ENCODE peak calls at places on chromosomes 12 and 14, in ten cellular contexts. N, I, B, Y, U, C, S, K, X and L are unnamed samples.

GRCh38 chr14:74846968-74847549 is 28.9 kb downstream of the PROX2 start:
- DNase-seq in N (no peak), I (no peak), B (no peak), Y (no peak), U (no peak), C (no peak), S (peak), K (no peak), X (no peak), L (no peak)

GRCh38 chr14:94000986-94001385 is 3.9 kb downstream of the CCDC197 start:
- DNase-seq in N (no peak), I (no peak), B (no peak), Y (no peak), U (no peak), C (no peak), S (no peak), K (no peak), X (no peak), L (no peak)

GRCh38 chr12:67413577-67413976 is 144.4 kb downstream of the CAND1 start:
- DNase-seq in N (no peak), I (no peak), B (no peak), Y (no peak), U (no peak), C (no peak), S (peak), K (no peak), X (no peak), L (no peak)

GRCh38 chr14:104087505-104087904 is 2.0 kb downstream of the ASPG start:
- DNase-seq in N (peak), I (no peak), B (no peak), Y (no peak), U (no peak), C (no peak), S (no peak), K (no peak), X (no peak), L (no peak)

GRCh38 chr12:53223391-53224267 is 8.4 kb downstream of the RARG start:
- DNase-seq in N (no peak), I (no peak), B (no peak), Y (no peak), U (no peak), C (no peak), S (no peak), K (no peak), X (no peak), L (no peak)

GRCh38 chr12:25552681-25553080 is 402 bp downstream of the LMNTD1 start:
- DNase-seq in N (no peak), I (no peak), B (no peak), Y (no peak), U (no peak), C (peak), S (no peak), K (no peak), X (no peak), L (no peak)

GRCh38 chr12:15684896-15685658 is 104.1 kb downstream of the EPS8 start:
- DNase-seq in N (no peak), I (no peak), B (no peak), Y (no peak), U (no peak), C (no peak), S (no peak), K (no peak), X (no peak), L (no peak)

GRCh38 chr12:12562016-12562483 is 613 bp downstream of the DUSP16 start:
- DNase-seq in N (peak), I (peak), B (peak), Y (no peak), U (no peak), C (no peak), S (no peak), K (no peak), X (no peak), L (no peak)

GRCh38 chr14:34050606-34051005 is 99.7 kb upstream of the EGLN3 start:
- DNase-seq in N (no peak), I (no peak), B (no peak), Y (no peak), U (no peak), C (no peak), S (no peak), K (no peak), X (no peak), L (no peak)

GRCh38 chr12:52648012-52648550 is 3.9 kb downstream of the KRT2 start:
- DNase-seq in N (no peak), I (no peak), B (no peak), Y (no peak), U (no peak), C (no peak), S (no peak), K (no peak), X (no peak), L (no peak)

GRCh38 chr14:49879683-49880204 is 13.1 kb upstream of the ARF6 start:
- DNase-seq in N (peak), I (no peak), B (no peak), Y (peak), U (peak), C (no peak), S (peak), K (peak), X (no peak), L (no peak)

GRCh38 chr14:100523536-100524025 is 63.6 kb downstream of the BEGAIN start:
- DNase-seq in N (no peak), I (no peak), B (no peak), Y (no peak), U (no peak), C (no peak), S (no peak), K (no peak), X (no peak), L (no peak)

GRCh38 chr12:111448831-111449790 is 43.4 kb downstream of the SH2B3 start:
- DNase-seq in N (no peak), I (no peak), B (no peak), Y (no peak), U (no peak), C (no peak), S (no peak), K (no peak), X (no peak), L (no peak)

GRCh38 chr12:112013601-112014402 is 576 bp downstream of the ERP29 start:
- DNase-seq in N (peak), I (peak), B (peak), Y (peak), U (peak), C (no peak), S (peak), K (peak), X (peak), L (peak)